ENCODE peak calls at places on chromosome 11, in ten cellular contexts. Z is stimulated activated CD8-positive, alpha-beta memory T cell treated with anti-CD3 and anti-CD28 coated beads, Interleukin-2, amount 100 ng/mL, for 48 hours; Y is bronchial epithelial cell; A is cerebellar cortex; V is WERI-Rb-1; B is upper lobe of right lung; M is LoVo; O is KBM-7; E is activated CD4-positive, alpha-beta T cell treated with anti-CD3 and anti-CD28 coated beads, Interleukin-2, amount 10 ng/mL, durations not matched to agents 7 days and 5 days; R is NCI-H1694. K is an unnamed sample.

GRCh38 chr11:61153593-61154090 is 7.6 kb downstream of the VPS37C start:
- DNase-seq in Z (no peak), Y (no peak), A (no peak), V (no peak), B (no peak), M (no peak), O (no peak), E (no peak), R (no peak), K (no peak)

GRCh38 chr11:128039140-128040021 is 548.0 kb downstream of the ETS1 start:
- DNase-seq in Z (peak), Y (peak), A (no peak), V (no peak), B (peak), M (no peak), O (peak), E (peak), R (no peak), K (peak)

GRCh38 chr11:18721576-18722292 is 4.3 kb downstream of the IGSF22 start:
- DNase-seq in Z (no peak), Y (peak), A (peak), V (peak), B (no peak), M (peak), O (peak), E (peak), R (no peak), K (peak)

GRCh38 chr11:48538991-48539390 is 50.4 kb downstream of the OR4A47 start:
- DNase-seq in Z (no peak), Y (peak), A (no peak), V (no peak), B (no peak), M (no peak), O (no peak), E (no peak), R (no peak), K (no peak)

GRCh38 chr11:69968407-69969347 is 109.4 kb upstream of the ANO1 start:
- DNase-seq in Z (no peak), Y (no peak), A (no peak), V (no peak), B (peak), M (peak), O (no peak), E (no peak), R (no peak), K (no peak)

GRCh38 chr11:1953489-1954284 is 6.6 kb downstream of the MRPL23 start:
- DNase-seq in Z (no peak), Y (no peak), A (no peak), V (no peak), B (peak), M (no peak), O (no peak), E (peak), R (no peak), K (no peak)

GRCh38 chr11:1873048-1873812 is 18.5 kb downstream of the PRR33 start:
- DNase-seq in Z (no peak), Y (peak), A (no peak), V (no peak), B (peak), M (no peak), O (no peak), E (no peak), R (no peak), K (no peak)

GRCh38 chr11:30879322-30880020 is 293.3 kb upstream of the MPPED2 start:
- DNase-seq in Z (no peak), Y (peak), A (peak), V (no peak), B (no peak), M (no peak), O (no peak), E (no peak), R (peak), K (peak)

GRCh38 chr11:126646701-126647209 is 291.3 kb downstream of the ST3GAL4 start:
- DNase-seq in Z (no peak), Y (peak), A (no peak), V (no peak), B (no peak), M (no peak), O (no peak), E (no peak), R (no peak), K (no peak)

GRCh38 chr11:78798567-78799170 is 224.0 kb upstream of the NARS2 start:
- DNase-seq in Z (peak), Y (peak), A (peak), V (peak), B (peak), M (peak), O (peak), E (peak), R (no peak), K (peak)

K was measured in stomach.